ENCODE peak calls at places on chromosomes 6 and 20, in five cellular contexts. W is cardiac muscle cell, M is A549, R is Calu3, A is mesothelial cell of epicardium. T is an unnamed sample.

GRCh38 chr20:44819936-44820335 is 9.6 kb upstream of the RIMS4 start:
- DNase-seq in W (no peak), M (no peak), R (no peak), A (no peak), T (no peak)

GRCh38 chr20:46953596-46953995 is 59.0 kb downstream of the EYA2 start:
- DNase-seq in W (no peak), M (no peak), R (no peak), A (no peak), T (no peak)

GRCh38 chr6:89281779-89282246 is 33.3 kb downstream of the GABRR2 start:
- DNase-seq in W (peak; percentile 47), M (peak; percentile 57), R (peak; percentile 52), A (no peak), T (peak; percentile 49)

GRCh38 chr6:23559587-23560343 is 566.2 kb upstream of the NRSN1 start:
- DNase-seq in W (no peak), M (no peak), R (no peak), A (no peak), T (no peak)

GRCh38 chr6:129748212-129748900 is 38.4 kb upstream of the ARHGAP18 start:
- DNase-seq in W (peak; percentile 65), M (no peak), R (peak; percentile 39), A (no peak), T (peak; percentile 61)

GRCh38 chr20:57080796-57081195 is 185.6 kb downstream of the BMP7 start:
- DNase-seq in W (no peak), M (peak; percentile 33), R (no peak), A (no peak), T (no peak)

GRCh38 chr6:25137497-25137896 is 141.7 kb upstream of the CARMIL1 start:
- DNase-seq in W (peak; percentile 35), M (no peak), R (no peak), A (no peak), T (no peak)

GRCh38 chr6:137873273-137873762 is 6.3 kb downstream of the TNFAIP3 start:
- DNase-seq in W (peak; percentile 98), M (peak; percentile 82), R (peak; percentile 63), A (no peak), T (peak; percentile 84)

GRCh38 chr6:27810768-27811298 is 101.4 kb downstream of the OR2B2 start:
- DNase-seq in W (no peak), M (no peak), R (no peak), A (no peak), T (no peak)

GRCh38 chr20:62219992-62220665 is at the start of gene HRH3:
- DNase-seq in W (peak; percentile 40), M (no peak), R (peak; percentile 68), A (peak; percentile 73), T (peak; percentile 43)

GRCh38 chr6:27209659-27210269 is 37.7 kb upstream of the PRSS16 start:
- DNase-seq in W (no peak), M (peak; percentile 67), R (no peak), A (no peak), T (peak; percentile 9)

GRCh38 chr6:160121558-160121957 is at the start of gene SLC22A1:
- DNase-seq in W (no peak), M (no peak), R (no peak), A (no peak), T (no peak)

GRCh38 chr6:46010771-46011170 is 4.9 kb downstream of the CLIC5 start:
- DNase-seq in W (no peak), M (no peak), R (no peak), A (no peak), T (peak; percentile 32)

GRCh38 chr6:47478233-47479155 is 905 bp downstream of the CD2AP start:
- DNase-seq in W (peak; percentile 35), M (peak; percentile 13), R (no peak), A (no peak), T (no peak)

GRCh38 chr20:33399924-33400323 is 1.4 kb downstream of the CDK5RAP1 start:
- DNase-seq in W (peak; percentile 31), M (no peak), R (no peak), A (no peak), T (no peak)

GRCh38 chr6:108565893-108566292 is 5.2 kb downstream of the FOXO3 start:
- DNase-seq in W (peak; percentile 81), M (no peak), R (no peak), A (no peak), T (no peak)

GRCh38 chr6:122995930-122996796 is at the start of gene CLVS2:
- DNase-seq in W (peak; percentile 37), M (peak; percentile 6), R (peak; percentile 22), A (peak; percentile 21), T (no peak)

GRCh38 chr6:24910331-24910849 is 25.4 kb downstream of the RIPOR2 start:
- DNase-seq in W (peak; percentile 33), M (no peak), R (peak; percentile 45), A (no peak), T (peak; percentile 72)

GRCh38 chr6:131733376-131734016 is 22.7 kb upstream of the CTAGE9 start:
- DNase-seq in W (peak; percentile 39), M (no peak), R (no peak), A (no peak), T (no peak)

GRCh38 chr6:17867880-17868279 is 119.6 kb downstream of the KIF13A start:
- DNase-seq in W (peak; percentile 77), M (no peak), R (no peak), A (no peak), T (no peak)

T was measured in stimulated activated naive CD8-positive, alpha-beta T cell treated with anti-CD3 and anti-CD28 coated beads, Interleukin-15, Interleukin-2, amounts not matched to agents 100 U/mL and 50 U/mL, for 24 hours.